ENCODE peak calls at places on chromosomes 11 and 22, in eight cellular contexts. G is heart left ventricle, O is mammary epithelial cell, R is kidney, A is IMR-90, Z is A549, K is upper lobe of right lung, Y is adrenal gland. N is an unnamed sample.

GRCh38 chr11:2779981-2780849 is 80.4 kb upstream of the KCNQ1OT1 start:
- DNase-seq in Z (no peak), O (no peak), K (peak; percentile 64), G (peak; percentile 70), R (peak; percentile 82), Y (peak; percentile 60), A (no peak), N (peak; percentile 12)

GRCh38 chr22:33666249-33666648 is 254.0 kb downstream of the LARGE1 start:
- DNase-seq in Z (no peak), G (no peak), O (no peak), R (no peak), A (no peak), Y (no peak), K (no peak), N (no peak)

GRCh38 chr11:34266090-34266912 is 91.5 kb downstream of the ABTB2 start:
- DNase-seq in A (peak; percentile 95), G (no peak), Z (no peak), R (no peak), K (no peak), O (peak; percentile 92), Y (no peak), N (no peak)

GRCh38 chr22:25453557-25453956 is 110.9 kb upstream of the GRK3 start:
- DNase-seq in Z (no peak), A (no peak), K (no peak), O (no peak), G (no peak), R (no peak), Y (no peak), N (no peak)

GRCh38 chr11:43735931-43736330 is 55.4 kb downstream of the HSD17B12 start:
- DNase-seq in Y (no peak), O (peak; percentile 67), K (no peak), R (no peak), G (no peak), Z (no peak), A (peak; percentile 71), N (no peak)

GRCh38 chr11:104325093-104325492 is 161.1 kb upstream of the PDGFD start:
- DNase-seq in Z (no peak), Y (no peak), K (no peak), O (no peak), R (no peak), G (no peak), A (no peak), N (no peak)

GRCh38 chr11:95132956-95133355 is 43.3 kb downstream of the ENDOD1 start:
- DNase-seq in O (peak; percentile 89), Y (no peak), Z (no peak), A (no peak), R (no peak), G (no peak), K (no peak), N (no peak)

GRCh38 chr22:36029406-36029755 is 757 bp upstream of the RBFOX2 start:
- DNase-seq in K (no peak), R (no peak), A (peak; percentile 38), Y (no peak), G (no peak), O (no peak), Z (no peak), N (no peak)

GRCh38 chr11:95140397-95141030 is 50.9 kb downstream of the ENDOD1 start:
- DNase-seq in Z (no peak), G (no peak), A (peak; percentile 76), O (peak; percentile 69), R (no peak), K (no peak), Y (no peak), N (no peak)

GRCh38 chr11:67119577-67120391 is 721 bp downstream of the KDM2A start:
- DNase-seq in Z (peak; percentile 48), Y (peak; percentile 27), K (peak; percentile 67), O (peak; percentile 20), G (no peak), R (peak; percentile 78), A (no peak), N (no peak)

GRCh38 chr11:17793642-17794170 is 59.1 kb downstream of the KCNC1 start:
- DNase-seq in A (no peak), K (no peak), G (no peak), Y (no peak), Z (no peak), R (no peak), O (no peak), N (no peak)

GRCh38 chr11:97989121-97989520 is 1031.6 kb upstream of the CNTN5 start:
- DNase-seq in Z (no peak), Y (no peak), R (no peak), K (no peak), A (no peak), O (no peak), G (no peak), N (no peak)

GRCh38 chr11:15607361-15608036 is 492.8 kb downstream of the INSC start:
- DNase-seq in Z (no peak), R (no peak), Y (no peak), A (no peak), G (no peak), K (no peak), O (no peak), N (no peak)

DNA sequence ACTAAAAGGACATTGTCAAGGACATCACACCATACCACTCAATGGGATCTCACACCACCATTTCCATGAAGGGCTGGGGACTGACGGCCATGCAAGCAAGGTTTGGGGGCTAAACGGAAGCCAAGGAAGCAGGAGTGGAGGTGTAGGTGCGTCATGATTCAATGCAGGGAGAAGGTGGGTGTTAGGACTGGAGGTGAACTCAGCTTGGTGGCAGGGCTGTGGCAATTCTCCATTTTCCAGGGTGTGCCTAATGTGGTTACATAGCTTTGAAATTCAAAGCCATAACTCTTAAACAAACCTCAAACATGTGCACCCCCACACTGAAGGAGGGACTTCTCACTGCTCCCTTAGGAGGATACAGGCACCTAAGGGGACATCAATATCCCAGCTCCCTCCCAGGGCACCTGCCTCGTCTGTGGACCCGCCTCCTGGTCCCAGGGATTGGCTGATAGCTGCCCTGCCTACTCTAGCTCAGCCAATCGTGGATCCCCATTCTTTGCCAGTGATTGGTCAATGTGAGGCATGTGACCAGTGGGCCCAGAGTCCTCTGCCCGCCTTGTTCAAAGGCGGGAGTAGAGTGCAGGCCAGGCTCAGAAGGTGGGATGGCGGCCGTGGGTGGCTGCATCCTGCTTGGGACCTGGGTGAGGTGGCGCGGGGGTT is 64.6 kb downstream of the CTTN start:
- DNase-seq in Z (no peak), Y (no peak), K (no peak), G (no peak), R (no peak), A (no peak), O (no peak), N (no peak)
- H3K9me3 ChIP-seq in Z (no peaks in the 10 kb centered on the region), Y (no peaks in the 10 kb centered on the region), K (no peaks in the 10 kb centered on the region), G (no peaks in the 10 kb centered on the region), R (no peaks in the 10 kb centered on the region), A (no peaks in the 10 kb centered on the region), O (no peaks in the 10 kb centered on the region), N (no peaks in the 10 kb centered on the region)

GRCh38 chr11:130088909-130089668 is 19.4 kb downstream of the APLP2 start:
- DNase-seq in Z (no peak), R (no peak), A (no peak), K (no peak), O (peak; percentile 49), Y (no peak), G (no peak), N (no peak)

GRCh38 chr11:130087294-130087926 is 17.7 kb downstream of the APLP2 start:
- DNase-seq in G (no peak), A (no peak), Z (no peak), K (no peak), Y (no peak), R (no peak), O (no peak), N (no peak)

GRCh38 chr11:130086627-130087026 is 16.9 kb downstream of the APLP2 start:
- DNase-seq in R (no peak), A (no peak), Y (no peak), G (no peak), K (no peak), O (no peak), Z (no peak), N (no peak)

GRCh38 chr11:130088217-130088616 is 18.5 kb downstream of the APLP2 start:
- DNase-seq in R (no peak), K (no peak), G (no peak), A (no peak), O (no peak), Y (no peak), Z (no peak), N (no peak)

DNA sequence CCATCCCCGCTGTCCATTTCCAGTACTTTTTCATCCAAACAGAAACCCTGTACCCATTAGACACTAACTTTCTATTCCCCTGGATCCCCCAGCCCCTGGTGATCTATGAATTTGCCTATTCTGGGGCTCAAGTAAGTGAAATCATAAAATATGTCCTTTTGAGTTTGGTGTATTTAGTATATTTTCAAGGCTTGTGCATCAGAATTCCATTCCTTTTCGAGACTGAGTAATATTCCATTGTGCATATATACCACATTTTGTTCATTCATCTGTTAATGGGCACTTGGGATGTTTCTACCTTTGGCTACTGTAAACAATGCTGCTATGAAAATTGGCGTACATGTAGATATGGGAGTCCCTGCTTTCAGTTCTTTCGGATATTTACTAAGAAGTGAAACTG is 16.0 kb downstream of the APLP2 start:
- DNase-seq in O (no peak), Z (no peak), G (no peak), Y (no peak), K (no peak), A (no peak), R (no peak), N (no peak)
- H3K9me3 ChIP-seq in O (no peaks in the 10 kb centered on the region), Z (no peaks in the 10 kb centered on the region), G (no peaks in the 10 kb centered on the region), Y (no peaks in the 10 kb centered on the region), K (no peaks in the 10 kb centered on the region), A (no peaks in the 10 kb centered on the region), R (no peaks in the 10 kb centered on the region), N (no peaks in the 10 kb centered on the region)

DNA sequence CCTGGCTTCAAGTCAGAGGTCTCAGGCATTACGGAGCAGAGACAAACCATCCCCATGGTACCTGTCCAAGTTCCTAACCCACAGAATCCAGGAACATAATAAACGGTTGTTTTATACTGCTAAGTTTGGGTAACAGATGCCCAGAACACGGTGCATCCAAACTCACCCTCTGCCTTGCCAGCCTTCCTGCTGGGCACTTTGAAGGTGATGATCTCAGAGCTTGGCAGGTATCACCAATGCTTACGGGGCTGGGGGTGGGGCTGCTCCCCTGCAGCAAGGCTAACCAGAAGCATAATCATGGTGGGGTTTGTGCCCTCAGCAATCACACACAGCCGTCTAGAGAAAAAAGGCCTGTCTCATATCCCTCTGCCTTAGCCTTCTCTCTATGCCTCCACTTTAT is 27.1 kb downstream of the DKK3 start:
- DNase-seq in R (no peak), G (no peak), K (peak; percentile 20), O (no peak), Z (no peak), Y (no peak), A (no peak), N (no peak)
- H3K9me3 ChIP-seq in R (no peaks in the 10 kb centered on the region), G (no peaks in the 10 kb centered on the region), K (no peaks in the 10 kb centered on the region), O (no peaks in the 10 kb centered on the region), Z (no peaks in the 10 kb centered on the region), Y (no peaks in the 10 kb centered on the region), A (no peaks in the 10 kb centered on the region), N (no peaks in the 10 kb centered on the region)

DNA sequence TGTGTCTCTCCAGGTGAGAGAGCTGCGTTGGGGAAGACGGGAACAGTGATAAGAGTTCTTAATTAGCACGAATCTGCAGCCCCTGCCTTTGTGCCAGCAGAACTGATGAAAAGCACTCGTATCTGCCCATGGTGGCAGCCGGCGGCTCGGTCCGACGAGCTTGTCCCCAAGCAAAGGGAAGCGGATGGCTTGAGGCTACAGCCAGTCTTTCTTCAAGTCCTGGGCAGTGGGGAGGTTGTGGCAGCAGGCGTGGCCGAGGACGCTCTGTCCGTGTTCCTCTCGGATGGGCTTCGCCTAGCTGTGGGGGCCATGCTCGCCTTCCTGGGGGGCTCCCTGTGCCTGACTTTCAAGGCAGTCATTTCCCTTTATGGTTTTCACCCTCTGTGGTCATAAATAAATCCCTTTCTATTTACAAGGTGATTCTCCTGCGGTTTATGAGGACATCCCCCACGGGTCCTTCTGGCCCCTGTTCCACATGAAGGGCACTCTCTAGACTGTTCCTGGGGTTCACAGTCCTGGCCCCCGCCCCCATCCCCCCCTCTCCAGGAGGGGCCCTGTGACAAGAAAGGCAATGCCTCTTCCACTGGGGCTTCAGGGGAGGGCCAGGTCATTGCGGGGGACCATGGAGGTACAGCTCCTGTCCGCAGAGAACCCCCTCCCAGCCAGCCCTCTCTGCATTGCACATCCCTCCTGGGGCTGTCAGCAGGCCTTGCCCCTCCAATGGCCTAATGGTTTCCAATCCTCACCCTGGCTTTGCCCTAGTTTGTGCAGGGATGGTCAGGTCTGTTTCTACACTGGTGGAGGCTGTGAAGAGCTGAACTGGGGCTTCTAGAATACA is 1212.3 kb downstream of the BRD1 start:
- DNase-seq in Y (no peak), R (no peak), G (no peak), Z (no peak), O (no peak), A (no peak), K (no peak), N (no peak)
- H3K9me3 ChIP-seq in Y (no peaks in the 10 kb centered on the region), R (no peaks in the 10 kb centered on the region), G (no peaks in the 10 kb centered on the region), Z (no peaks in the 10 kb centered on the region), O (peaks cover 47% of the 10 kb centered on the region), A (peaks cover 55% of the 10 kb centered on the region), K (no peaks in the 10 kb centered on the region), N (no peaks in the 10 kb centered on the region)

N was measured in gastrocnemius medialis.